ENCODE peak calls at places on chromosomes 1 and 21, in six cellular contexts. C, B, X, I, N and J are unnamed samples.

GRCh38 chr1:206469933-206470691 is at the start of gene IKBKE:
- DNase-seq in C (peak), B (peak), X (peak), I (no peak), N (peak), J (peak)

GRCh38 chr1:43206721-43207228 is 34.6 kb downstream of the CFAP57 start:
- DNase-seq in C (no peak), B (no peak), X (no peak), I (no peak), N (no peak), J (peak)

GRCh38 chr1:180116964-180117763 is 37.5 kb upstream of the QSOX1 start:
- DNase-seq in C (no peak), B (no peak), X (no peak), I (no peak), N (no peak), J (no peak)

GRCh38 chr21:15367061-15367626 is 302.3 kb upstream of the NRIP1 start:
- DNase-seq in C (no peak), B (no peak), X (no peak), I (no peak), N (no peak), J (no peak)

GRCh38 chr1:6358757-6359567 is 34.6 kb downstream of the ACOT7 start:
- DNase-seq in C (peak), B (peak), X (no peak), I (no peak), N (peak), J (no peak)

GRCh38 chr1:21621051-21621450 is 48.1 kb downstream of the RAP1GAP start:
- DNase-seq in C (no peak), B (no peak), X (no peak), I (no peak), N (no peak), J (no peak)

GRCh38 chr21:38733973-38734546 is 71.7 kb upstream of the ETS2 start:
- DNase-seq in C (peak), B (peak), X (peak), I (peak), N (peak), J (peak)

GRCh38 chr1:58155418-58156123 is 391.0 kb downstream of the OMA1 start:
- DNase-seq in C (no peak), B (peak), X (no peak), I (no peak), N (no peak), J (no peak)

GRCh38 chr1:7402548-7402850 is 368.6 kb upstream of the VAMP3 start:
- DNase-seq in C (peak), B (no peak), X (no peak), I (no peak), N (no peak), J (no peak)

GRCh38 chr1:12278998-12279397 is 49.2 kb downstream of the VPS13D start:
- DNase-seq in C (no peak), B (no peak), X (no peak), I (no peak), N (no peak), J (no peak)

GRCh38 chr1:12480748-12481362 is 137.2 kb downstream of the DHRS3 start:
- DNase-seq in C (peak), B (peak), X (no peak), I (no peak), N (no peak), J (peak)